ENCODE peak calls at places on chromosome 10, in five cellular contexts. J is cardiac fibroblast, I is IMR-90, Y is fibroblast of the conjunctiva, D is fibroblast of gingiva. X is an unnamed sample.

GRCh38 chr10:72783290-72783689 is 91.3 kb downstream of the MCU start:
- DNase-seq in J (no peak), I (no peak), Y (no peak), D (no peak), X (no peak)

GRCh38 chr10:79168231-79168630 is 99.5 kb downstream of the ZMIZ1 start:
- DNase-seq in J (no peak), I (no peak), Y (no peak), D (no peak), X (no peak)

GRCh38 chr10:75782463-75783248 is 351.2 kb downstream of the LRMDA start:
- DNase-seq in J (no peak), I (no peak), Y (no peak), D (no peak), X (no peak)

GRCh38 chr10:22986771-22987542 is 59.1 kb downstream of the ARMC3 start:
- DNase-seq in J (peak), I (peak), Y (peak), D (peak), X (peak)

GRCh38 chr10:68096913-68097509 is 12.3 kb upstream of the MYPN start:
- DNase-seq in J (peak), I (peak), Y (peak), D (peak), X (peak)

GRCh38 chr10:86693289-86693688 is 25.0 kb downstream of the LDB3 start:
- DNase-seq in J (no peak), I (no peak), Y (no peak), D (no peak), X (no peak)

GRCh38 chr10:49534670-49535381 is 4.1 kb downstream of the ERCC6 start:
- DNase-seq in J (peak), I (peak), Y (peak), D (peak), X (peak)

GRCh38 chr10:126667568-126667967 is 2.9 kb downstream of the C10orf90 start:
- DNase-seq in J (no peak), I (no peak), Y (no peak), D (no peak), X (no peak)

GRCh38 chr10:111493024-111493625 is 416.3 kb downstream of the ADRA2A start:
- DNase-seq in J (no peak), I (no peak), Y (no peak), D (no peak), X (no peak)

GRCh38 chr10:79342295-79342761 is 4.9 kb upstream of the PPIF start:
- DNase-seq in J (no peak), I (no peak), Y (no peak), D (no peak), X (no peak)

GRCh38 chr10:126597206-126597605 is 73.3 kb downstream of the C10orf90 start:
- DNase-seq in J (no peak), I (no peak), Y (no peak), D (no peak), X (no peak)

GRCh38 chr10:1130995-1131790 is 75.0 kb downstream of the WDR37 start:
- DNase-seq in J (no peak), I (no peak), Y (no peak), D (no peak), X (no peak)